ENCODE peak calls at places on chromosome 22, in four cellular contexts. One of them, this sample, is unnamed.

GRCh38 chr22:43449205-43449830 is 37.5 kb downstream of the MPPED1 start:
- DNase-seq in CD8-positive, alpha-beta T cell: no peak
- DNase-seq in activated CD8-positive, alpha-beta memory T cell treated with anti-CD3 and anti-CD28 coated beads, Interleukin-2, amount 50 U/mL, for 48 hours: no peak
- DNase-seq in activated naive CD4-positive, alpha-beta T cell treated with Interleukin-2 at 50 U/mL for 16 hours: no peak
- DNase-seq in this sample: no peak

GRCh38 chr22:25346859-25347751 is 127.7 kb downstream of the CRYBB2 start:
- DNase-seq in CD8-positive, alpha-beta T cell: no peak
- DNase-seq in activated CD8-positive, alpha-beta memory T cell treated with anti-CD3 and anti-CD28 coated beads, Interleukin-2, amount 50 U/mL, for 48 hours: no peak
- DNase-seq in activated naive CD4-positive, alpha-beta T cell treated with Interleukin-2 at 50 U/mL for 16 hours: no peak
- DNase-seq in this sample: no peak

GRCh38 chr22:19041403-19042074 is 80.7 kb downstream of the DGCR2 start:
- DNase-seq in CD8-positive, alpha-beta T cell: no peak
- DNase-seq in activated CD8-positive, alpha-beta memory T cell treated with anti-CD3 and anti-CD28 coated beads, Interleukin-2, amount 50 U/mL, for 48 hours: no peak
- DNase-seq in activated naive CD4-positive, alpha-beta T cell treated with Interleukin-2 at 50 U/mL for 16 hours: no peak
- DNase-seq in this sample: no peak

GRCh38 chr22:32340437-32340836 is 17.2 kb upstream of the RFPL3 start:
- DNase-seq in CD8-positive, alpha-beta T cell: no peak
- DNase-seq in activated CD8-positive, alpha-beta memory T cell treated with anti-CD3 and anti-CD28 coated beads, Interleukin-2, amount 50 U/mL, for 48 hours: peak
- DNase-seq in activated naive CD4-positive, alpha-beta T cell treated with Interleukin-2 at 50 U/mL for 16 hours: no peak
- DNase-seq in this sample: no peak

GRCh38 chr22:41526802-41527799 is 17.2 kb downstream of the POLR3H start:
- DNase-seq in CD8-positive, alpha-beta T cell: peak
- DNase-seq in activated CD8-positive, alpha-beta memory T cell treated with anti-CD3 and anti-CD28 coated beads, Interleukin-2, amount 50 U/mL, for 48 hours: peak
- DNase-seq in activated naive CD4-positive, alpha-beta T cell treated with Interleukin-2 at 50 U/mL for 16 hours: peak
- DNase-seq in this sample: peak

GRCh38 chr22:49930596-49931412 is 12.4 kb downstream of the CRELD2 start:
- DNase-seq in CD8-positive, alpha-beta T cell: peak
- DNase-seq in activated CD8-positive, alpha-beta memory T cell treated with anti-CD3 and anti-CD28 coated beads, Interleukin-2, amount 50 U/mL, for 48 hours: peak
- DNase-seq in activated naive CD4-positive, alpha-beta T cell treated with Interleukin-2 at 50 U/mL for 16 hours: peak
- DNase-seq in this sample: peak

GRCh38 chr22:26648011-26648497 is 9.3 kb upstream of the MIAT start:
- DNase-seq in CD8-positive, alpha-beta T cell: peak
- DNase-seq in activated CD8-positive, alpha-beta memory T cell treated with anti-CD3 and anti-CD28 coated beads, Interleukin-2, amount 50 U/mL, for 48 hours: peak
- DNase-seq in activated naive CD4-positive, alpha-beta T cell treated with Interleukin-2 at 50 U/mL for 16 hours: peak
- DNase-seq in this sample: peak

GRCh38 chr22:29786026-29786425 is 18.9 kb downstream of the UQCR10 start:
- DNase-seq in CD8-positive, alpha-beta T cell: no peak
- DNase-seq in activated CD8-positive, alpha-beta memory T cell treated with anti-CD3 and anti-CD28 coated beads, Interleukin-2, amount 50 U/mL, for 48 hours: no peak
- DNase-seq in activated naive CD4-positive, alpha-beta T cell treated with Interleukin-2 at 50 U/mL for 16 hours: no peak
- DNase-seq in this sample: no peak

GRCh38 chr22:41469218-41469851 is 418 bp downstream of the ACO2 start:
- DNase-seq in CD8-positive, alpha-beta T cell: peak
- DNase-seq in activated CD8-positive, alpha-beta memory T cell treated with anti-CD3 and anti-CD28 coated beads, Interleukin-2, amount 50 U/mL, for 48 hours: no peak
- DNase-seq in activated naive CD4-positive, alpha-beta T cell treated with Interleukin-2 at 50 U/mL for 16 hours: no peak
- DNase-seq in this sample: no peak

GRCh38 chr22:30305906-30306628 is 16.8 kb upstream of the CASTOR1 start:
- DNase-seq in CD8-positive, alpha-beta T cell: peak
- DNase-seq in activated CD8-positive, alpha-beta memory T cell treated with anti-CD3 and anti-CD28 coated beads, Interleukin-2, amount 50 U/mL, for 48 hours: no peak
- DNase-seq in activated naive CD4-positive, alpha-beta T cell treated with Interleukin-2 at 50 U/mL for 16 hours: no peak
- DNase-seq in this sample: no peak

This sample was measured in T-cell.